ENCODE peak calls at places on chromosomes 4 and X, in seven cellular contexts. E is caudate nucleus; I is small intestine; A is naive thymus-derived CD4-positive, alpha-beta T cell; S is OCI-LY7; L is thoracic aorta; B is substantia nigra. J is an unnamed sample.

GRCh38 chrX:154967603-154968002 is 54.9 kb downstream of the F8 start:
- DNase-seq in E (no peak), I (no peak), A (no peak), S (no peak), L (no peak), B (no peak), J (no peak)

GRCh38 chrX:119833905-119834304 is 18.9 kb downstream of the UPF3B start:
- DNase-seq in E (no peak), I (no peak), A (no peak), S (no peak), L (no peak), B (no peak), J (no peak)

GRCh38 chr4:84638092-84638491 is 55.2 kb downstream of the CDS1 start:
- DNase-seq in E (no peak), I (no peak), A (no peak), S (no peak), L (no peak), B (no peak), J (no peak)

GRCh38 chrX:49071877-49072711 is 1.7 kb downstream of the PRAF2 start:
- DNase-seq in E (no peak), I (no peak), A (no peak), S (no peak), L (peak), B (peak), J (no peak)

GRCh38 chr4:181685911-181686310 is 557.3 kb upstream of the TENM3 start:
- DNase-seq in E (no peak), I (no peak), A (no peak), S (no peak), L (no peak), B (no peak), J (no peak)

GRCh38 chr4:45294464-45294863 is 568.1 kb upstream of the GNPDA2 start:
- DNase-seq in E (no peak), I (no peak), A (no peak), S (no peak), L (no peak), B (no peak), J (no peak)

GRCh38 chr4:170853422-170854021 is 763.8 kb upstream of the AADAT start:
- DNase-seq in E (no peak), I (peak), A (no peak), S (peak), L (no peak), B (peak), J (peak)

GRCh38 chrX:145609951-145610511 is 207.6 kb upstream of the SLITRK2 start:
- DNase-seq in E (no peak), I (no peak), A (no peak), S (no peak), L (no peak), B (no peak), J (no peak)

GRCh38 chr4:99117876-99118693 is 26.0 kb downstream of the ADH4 start:
- DNase-seq in E (no peak), I (peak), A (no peak), S (peak), L (no peak), B (no peak), J (peak)

GRCh38 chrX:17187301-17187836 is 187.6 kb upstream of the NHS start:
- DNase-seq in E (no peak), I (no peak), A (no peak), S (no peak), L (no peak), B (no peak), J (no peak)

GRCh38 chr4:48976007-48976406 is 10.1 kb upstream of the CWH43 start:
- DNase-seq in E (no peak), I (no peak), A (no peak), S (no peak), L (no peak), B (no peak), J (no peak)

GRCh38 chr4:17576932-17577659 is at the start of gene LAP3:
- DNase-seq in E (peak), I (peak), A (peak), S (peak), L (peak), B (peak), J (peak)

GRCh38 chr4:1376391-1376840 is 29.4 kb downstream of the UVSSA start:
- DNase-seq in E (no peak), I (no peak), A (no peak), S (no peak), L (no peak), B (no peak), J (no peak)

GRCh38 chr4:26709246-26709645 is 125.4 kb downstream of the TBC1D19 start:
- DNase-seq in E (no peak), I (no peak), A (no peak), S (no peak), L (no peak), B (no peak), J (no peak)

GRCh38 chrX:39601193-39602085 is 496.3 kb downstream of the BCOR start:
- DNase-seq in E (no peak), I (no peak), A (no peak), S (no peak), L (no peak), B (no peak), J (no peak)

GRCh38 chrX:139784788-139785187 is 76.8 kb upstream of the MCF2 start:
- DNase-seq in E (no peak), I (no peak), A (no peak), S (no peak), L (no peak), B (no peak), J (no peak)

GRCh38 chrX:139787601-139788000 is 79.6 kb upstream of the MCF2 start:
- DNase-seq in E (no peak), I (no peak), A (no peak), S (no peak), L (no peak), B (no peak), J (no peak)

GRCh38 chrX:139783959-139784358 is 76.0 kb upstream of the MCF2 start:
- DNase-seq in E (no peak), I (no peak), A (no peak), S (no peak), L (no peak), B (no peak), J (no peak)
- H3K27ac ChIP-seq in E (no peak), I (no peak), A (no peak), S (no peak), L (no peak), B (no peak), J (no peak)

GRCh38 chrX:45513042-45513441 is 312.4 kb upstream of the DIPK2B start:
- DNase-seq in E (no peak), I (no peak), A (no peak), S (no peak), L (no peak), B (no peak), J (no peak)

GRCh38 chrX:45505214-45505613 is 304.5 kb upstream of the DIPK2B start:
- DNase-seq in E (no peak), I (peak), A (no peak), S (no peak), L (no peak), B (no peak), J (no peak)

GRCh38 chrX:45506149-45506768 is 305.6 kb upstream of the DIPK2B start:
- DNase-seq in E (no peak), I (peak), A (no peak), S (no peak), L (no peak), B (no peak), J (no peak)

GRCh38 chrX:45508459-45508858 is 307.8 kb upstream of the DIPK2B start:
- DNase-seq in E (no peak), I (no peak), A (no peak), S (no peak), L (no peak), B (no peak), J (no peak)
- H3K27ac ChIP-seq in E (no peak), I (no peak), A (no peak), S (no peak), L (no peak), B (no peak), J (no peak)

GRCh38 chrX:153903991-153904957 is at the start of gene AVPR2:
- DNase-seq in E (no peak), I (no peak), A (no peak), S (peak), L (no peak), B (no peak), J (peak)
- H3K27ac ChIP-seq in E (no peak), I (no peak), A (no peak), S (peak), L (no peak), B (no peak), J (peak)

DNA sequence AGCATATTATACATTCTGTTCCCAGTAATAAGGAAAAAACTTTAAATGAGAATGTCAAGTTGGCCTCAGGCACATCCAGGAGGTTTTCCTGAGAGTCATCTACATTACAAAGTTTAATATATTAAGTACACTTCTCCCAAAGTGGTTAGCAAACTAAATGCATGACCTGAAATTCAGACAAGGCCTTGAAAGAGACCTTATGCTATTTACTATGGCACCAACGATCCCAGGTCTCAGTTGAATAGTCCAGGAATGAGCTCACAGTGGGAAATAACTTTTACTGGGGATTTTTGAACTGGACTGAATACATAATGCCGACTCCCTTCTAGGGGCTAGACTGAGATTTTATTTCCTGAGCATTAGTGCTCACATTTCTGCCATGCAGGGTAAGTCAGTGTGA is 1577.5 kb upstream of the PCDH7 start:
- DNase-seq in E (no peak), I (no peak), A (no peak), S (no peak), L (no peak), B (no peak), J (no peak)
- H3K27ac ChIP-seq in E (no peak), I (no peak), A (no peak), S (no peak), L (no peak), B (no peak), J (no peak)

GRCh38 chr4:145804134-145804533 is 124.2 kb downstream of the C4orf51 start:
- DNase-seq in E (no peak), I (no peak), A (no peak), S (no peak), L (no peak), B (no peak), J (no peak)

GRCh38 chr4:145805490-145805889 is 125.5 kb downstream of the C4orf51 start:
- DNase-seq in E (no peak), I (no peak), A (no peak), S (no peak), L (no peak), B (no peak), J (no peak)

GRCh38 chr4:145812902-145813301 is 125.7 kb downstream of the ZNF827 start:
- DNase-seq in E (no peak), I (no peak), A (no peak), S (no peak), L (no peak), B (no peak), J (no peak)

GRCh38 chr4:145808021-145808650 is 128.2 kb downstream of the C4orf51 start:
- DNase-seq in E (no peak), I (peak), A (no peak), S (no peak), L (no peak), B (no peak), J (no peak)

DNA sequence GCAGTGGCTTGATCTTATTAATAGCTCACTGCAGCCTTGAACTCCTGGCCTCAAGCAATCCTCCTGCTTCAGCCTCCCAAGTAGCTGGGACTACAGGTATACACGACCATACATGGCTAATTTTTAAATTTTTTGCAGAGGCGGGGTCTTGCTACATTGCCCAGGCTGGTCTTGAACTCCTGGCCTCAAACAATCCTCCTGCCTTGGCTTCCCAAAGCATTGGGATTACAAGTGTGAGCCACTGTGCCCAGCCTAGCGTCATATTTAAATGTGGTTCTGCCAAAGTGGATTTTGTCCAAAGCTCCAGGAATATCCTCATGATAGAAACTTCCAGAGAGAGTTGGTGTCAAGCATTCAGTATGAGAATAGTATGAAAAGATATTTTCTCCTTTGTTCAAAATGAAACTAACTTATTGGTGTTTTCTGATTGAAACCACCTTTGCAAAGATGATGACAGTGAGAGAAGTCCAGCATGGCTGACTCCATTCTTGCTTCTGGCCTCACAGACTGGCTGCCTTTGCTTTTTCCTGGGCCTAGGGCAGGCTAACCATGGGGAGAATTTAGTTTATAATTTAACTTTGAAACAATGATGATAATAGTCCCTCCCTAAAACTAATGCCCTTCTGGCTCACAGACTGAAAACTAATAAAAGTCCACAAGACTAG is 129.0 kb downstream of the C4orf51 start:
- DNase-seq in E (no peak), I (no peak), A (no peak), S (no peak), L (no peak), B (no peak), J (no peak)
- H3K27ac ChIP-seq in E (no peak), I (no peak), A (no peak), S (no peak), L (peak), B (no peak), J (no peak)

GRCh38 chrX:25941559-25942250 is 196.4 kb upstream of the MAGEB18 start:
- DNase-seq in E (no peak), I (no peak), A (no peak), S (no peak), L (no peak), B (no peak), J (no peak)

GRCh38 chrX:25941087-25941486 is 197.1 kb upstream of the MAGEB18 start:
- DNase-seq in E (no peak), I (no peak), A (no peak), S (no peak), L (no peak), B (no peak), J (no peak)
- H3K27ac ChIP-seq in E (no peak), I (no peak), A (no peak), S (no peak), L (no peak), B (no peak), J (no peak)

DNA sequence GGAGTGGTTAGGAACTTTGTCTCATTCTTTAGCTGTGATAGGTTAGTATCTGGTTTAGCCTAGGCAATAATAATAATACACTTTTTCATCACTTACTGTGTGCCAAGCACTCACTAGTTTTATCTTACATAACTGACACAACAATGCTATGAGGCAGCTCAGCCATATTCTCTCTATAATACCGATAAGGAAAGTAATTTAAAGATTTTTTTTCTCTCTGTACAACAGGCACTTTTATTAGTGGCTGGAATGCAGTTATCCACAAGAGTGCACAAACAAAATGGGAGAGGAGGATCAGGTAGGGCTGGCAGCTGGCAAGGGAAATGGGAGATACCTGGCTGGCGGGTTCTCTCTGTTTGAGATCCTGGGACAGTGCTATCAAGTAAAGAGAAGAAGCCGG is 7.6 kb downstream of the RELL1 start:
- DNase-seq in E (no peak), I (peak), A (no peak), S (no peak), L (no peak), B (no peak), J (no peak)
- H3K27ac ChIP-seq in E (no peak), I (no peak), A (no peak), S (peak), L (no peak), B (no peak), J (no peak)

GRCh38 chrX:68682790-68683189 is 35.3 kb downstream of the STARD8 start:
- DNase-seq in E (no peak), I (no peak), A (no peak), S (no peak), L (no peak), B (no peak), J (no peak)

GRCh38 chrX:68684919-68685304 is 37.4 kb downstream of the STARD8 start:
- DNase-seq in E (no peak), I (no peak), A (no peak), S (no peak), L (no peak), B (no peak), J (no peak)

GRCh38 chrX:68681443-68681941 is 34.0 kb downstream of the STARD8 start:
- DNase-seq in E (no peak), I (no peak), A (no peak), S (no peak), L (no peak), B (no peak), J (no peak)

GRCh38 chrX:68684291-68684918 is 36.9 kb downstream of the STARD8 start:
- DNase-seq in E (no peak), I (no peak), A (no peak), S (no peak), L (no peak), B (no peak), J (no peak)

GRCh38 chrX:68683580-68683979 is 36.1 kb downstream of the STARD8 start:
- DNase-seq in E (no peak), I (no peak), A (no peak), S (no peak), L (no peak), B (no peak), J (no peak)
- H3K27ac ChIP-seq in E (no peak), I (no peak), A (no peak), S (no peak), L (no peak), B (no peak), J (no peak)